ENCODE peak calls at places on chromosomes 3 and 15, in ten cellular contexts. A is GM12865; S is stomach; F is lung; X is CD8-positive, alpha-beta T cell; B is tibial artery; E is nephron progenitor cell; M is natural killer cell; V is endothelial cell; Z is osteocyte. D is an unnamed sample.

GRCh38 chr3:140008693-140008980 is 73.7 kb downstream of the CLSTN2 start:
- DNase-seq in A (no peak), S (no peak), F (no peak), X (no peak), B (no peak), E (no peak), M (no peak), V (no peak), Z (no peak), D (no peak)

GRCh38 chr15:77045985-77046384 is 24.9 kb downstream of the TSPAN3 start:
- DNase-seq in A (no peak), S (no peak), F (no peak), X (no peak), B (no peak), E (no peak), M (no peak), V (no peak), Z (no peak), D (no peak)

GRCh38 chr15:37101634-37102314 is 1.4 kb upstream of the MEIS2 start:
- DNase-seq in A (peak; percentile 83), S (peak; percentile 74), F (peak; percentile 62), X (no peak), B (peak; percentile 71), E (peak; percentile 90), M (peak; percentile 26), V (peak; percentile 75), Z (peak; percentile 91), D (peak; percentile 56)

GRCh38 chr3:51620543-51620942 is 50.5 kb upstream of the TEX264 start:
- DNase-seq in A (no peak), S (no peak), F (no peak), X (no peak), B (no peak), E (no peak), M (no peak), V (no peak), Z (no peak), D (no peak)

GRCh38 chr15:101535170-101535902 is 45.8 kb upstream of the PCSK6 start:
- DNase-seq in A (no peak), S (no peak), F (peak; percentile 24), X (no peak), B (no peak), E (no peak), M (no peak), V (no peak), Z (peak; percentile 82), D (no peak)

GRCh38 chr3:59052803-59053411 is 3.1 kb upstream of the CFAP20DC start:
- DNase-seq in A (peak; percentile 52), S (no peak), F (no peak), X (no peak), B (no peak), E (no peak), M (no peak), V (no peak), Z (no peak), D (peak; percentile 22)

GRCh38 chr3:128735287-128735686 is 9.3 kb downstream of the RAB7A start:
- DNase-seq in A (no peak), S (no peak), F (no peak), X (no peak), B (no peak), E (no peak), M (no peak), V (no peak), Z (no peak), D (no peak)

GRCh38 chr15:32029862-32030781 is at the start of gene CHRNA7:
- DNase-seq in A (peak; percentile 74), S (peak; percentile 76), F (peak; percentile 64), X (no peak), B (no peak), E (peak; percentile 81), M (no peak), V (peak; percentile 72), Z (no peak), D (peak; percentile 52)

GRCh38 chr3:73727117-73727802 is 102.5 kb upstream of the PDZRN3 start:
- DNase-seq in A (no peak), S (no peak), F (no peak), X (no peak), B (peak; percentile 43), E (peak; percentile 8), M (no peak), V (no peak), Z (no peak), D (no peak)

GRCh38 chr15:78878356-78878755 is 5.7 kb downstream of the MORF4L1 start:
- DNase-seq in A (no peak), S (no peak), F (no peak), X (no peak), B (no peak), E (no peak), M (no peak), V (no peak), Z (no peak), D (no peak)

GRCh38 chr3:38017445-38018295 is 11.8 kb downstream of the PLCD1 start:
- DNase-seq in A (no peak), S (no peak), F (no peak), X (no peak), B (no peak), E (no peak), M (no peak), V (no peak), Z (no peak), D (no peak)

GRCh38 chr3:117003501-117003900 is 293.9 kb downstream of the TUSC7 start:
- DNase-seq in A (no peak), S (no peak), F (no peak), X (no peak), B (no peak), E (no peak), M (no peak), V (no peak), Z (no peak), D (no peak)

GRCh38 chr3:133384331-133385027 is 15.4 kb upstream of the BFSP2 start:
- DNase-seq in A (peak; percentile 71), S (peak; percentile 70), F (peak; percentile 54), X (no peak), B (peak; percentile 28), E (peak; percentile 76), M (no peak), V (peak; percentile 74), Z (no peak), D (peak; percentile 61)

DNA sequence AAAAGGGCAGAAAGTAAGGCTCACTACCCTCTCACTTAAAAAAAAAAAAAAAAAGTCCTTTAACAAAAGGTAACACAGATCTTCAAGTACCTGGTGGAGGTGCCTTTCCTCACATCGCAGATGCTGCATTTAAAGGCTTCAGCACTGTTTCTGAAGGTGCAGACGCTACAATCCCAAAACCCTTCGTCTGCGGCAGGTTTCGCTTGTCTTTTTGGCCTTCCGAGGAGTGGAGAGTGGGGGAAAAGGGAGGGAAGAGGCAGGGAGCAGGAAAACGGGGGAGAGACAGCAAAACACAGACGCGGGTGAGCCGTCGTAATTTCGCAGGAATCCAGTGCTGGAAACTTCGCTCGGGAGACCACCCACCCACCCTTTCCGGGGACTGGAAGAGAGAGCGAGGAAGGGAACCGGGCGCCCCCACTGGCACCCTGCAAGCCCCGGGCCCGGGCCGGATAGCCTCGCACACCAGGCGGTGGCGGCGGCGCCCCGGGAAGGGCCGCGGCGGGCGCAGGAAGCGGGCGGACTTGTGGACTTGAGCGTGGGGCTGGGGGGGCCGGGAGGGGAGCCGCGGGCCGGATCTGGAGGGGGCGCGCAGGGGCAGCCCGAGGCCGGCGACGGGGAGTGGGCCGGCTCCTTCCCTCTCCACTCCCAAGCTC is 401.7 kb downstream of the SHQ1 start:
- DNase-seq in A (peak; percentile 34), S (peak; percentile 27), F (peak; percentile 59), X (peak; percentile 21), B (no peak), E (no peak), M (peak; percentile 61), V (no peak), Z (peak; percentile 86), D (no peak)
- TF ChIP-seq CTCF in A (no peak), S (no peak), F (no peak), X (no peak), B (no peak), E (no peak), M (no peak), V (no peak), Z (no peak), D (peak; percentile 28)

DNA sequence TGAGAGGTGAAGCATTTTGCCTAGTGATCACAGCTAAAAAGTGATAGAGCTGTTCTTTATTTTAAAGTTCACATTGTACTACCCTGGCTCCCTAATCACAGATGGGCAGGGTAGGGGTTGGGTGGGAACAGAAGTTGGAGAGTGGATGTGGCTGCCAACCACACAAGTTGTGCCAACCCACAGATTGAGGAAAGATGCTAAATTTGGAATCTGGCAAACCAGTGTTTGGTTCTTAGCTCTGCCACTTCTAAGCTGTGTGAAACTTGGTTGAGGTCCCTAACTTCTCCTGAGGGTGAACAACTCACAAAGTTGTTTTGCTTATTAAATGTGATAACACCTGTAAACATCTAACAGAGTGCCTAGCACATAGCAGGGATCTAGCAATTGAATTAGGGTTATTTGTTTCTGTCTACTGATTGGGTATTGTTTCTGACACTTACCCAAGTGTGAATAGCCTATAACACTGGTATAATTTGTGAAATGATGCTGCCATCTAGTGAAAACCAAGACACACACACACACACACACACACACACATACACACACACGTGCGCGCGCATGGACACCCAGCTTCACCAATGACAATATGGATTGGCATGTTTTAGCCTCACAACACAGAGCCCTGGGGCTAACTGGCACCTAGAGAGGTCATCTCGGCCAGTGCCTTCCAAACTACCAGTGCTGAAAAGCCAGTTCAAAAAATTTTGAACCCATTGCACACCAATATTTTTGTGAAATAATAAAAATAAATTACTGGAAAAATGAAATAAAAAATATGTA is 25.3 kb downstream of the ADGRG7 start:
- DNase-seq in A (peak; percentile 62), S (peak; percentile 57), F (no peak), X (no peak), B (no peak), E (peak; percentile 3), M (peak; percentile 31), V (peak; percentile 26), Z (no peak), D (peak; percentile 14)
- TF ChIP-seq CTCF in A (no peak), S (no peak), F (no peak), X (no peak), B (no peak), E (no peak), M (no peak), V (no peak), Z (no peak), D (peak; percentile 12)

GRCh38 chr15:68635142-68635541 is 56.3 kb downstream of the CORO2B start:
- DNase-seq in A (no peak), S (no peak), F (no peak), X (no peak), B (no peak), E (no peak), M (no peak), V (no peak), Z (no peak), D (no peak)
- TF ChIP-seq CTCF in A (no peak), S (no peak), F (no peak), X (no peak), B (no peak), E (no peak), M (no peak), V (no peak), Z (no peak), D (no peak)

GRCh38 chr15:100502651-100503050 is 26.1 kb downstream of the CERS3 start:
- DNase-seq in A (no peak), S (no peak), F (no peak), X (no peak), B (no peak), E (no peak), M (no peak), V (no peak), Z (no peak), D (no peak)

GRCh38 chr15:100495861-100496260 is 32.9 kb downstream of the CERS3 start:
- DNase-seq in A (no peak), S (no peak), F (no peak), X (no peak), B (no peak), E (no peak), M (no peak), V (no peak), Z (no peak), D (no peak)

GRCh38 chr15:100501095-100501494 is 27.7 kb downstream of the CERS3 start:
- DNase-seq in A (no peak), S (no peak), F (no peak), X (no peak), B (no peak), E (no peak), M (no peak), V (no peak), Z (no peak), D (no peak)
- TF ChIP-seq CTCF in A (no peak), S (no peak), F (no peak), X (no peak), B (no peak), E (no peak), M (no peak), V (no peak), Z (no peak), D (no peak)

D was measured in GM10248.